ENCODE peak calls at places on chromosome 1, in ten cellular contexts. E is cardiac muscle cell; G is epithelial cell of esophagus; U is CD8-positive, alpha-beta memory T cell; Y is T follicular helper cell; L is activated naive CD4-positive, alpha-beta T cell treated with Interleukin-2 at 50 U/mL for 16 hours; C is Caki2; F is cardiac fibroblast; Q is RPMI8226; I is CD8-positive, alpha-beta T cell. T is an unnamed sample.

GRCh38 chr1:208933984-208934525 is 649.5 kb upstream of the CAMK1G start:
- DNase-seq in E (no peak), G (no peak), U (no peak), Y (no peak), L (no peak), C (no peak), F (no peak), Q (no peak), I (no peak), T (no peak)

GRCh38 chr1:75208862-75209261 is 74.7 kb downstream of the LHX8 start:
- DNase-seq in E (no peak), G (peak; percentile 4), U (no peak), Y (no peak), L (no peak), C (no peak), F (no peak), Q (no peak), I (no peak), T (no peak)

GRCh38 chr1:174982971-174983689 is 16.6 kb upstream of the CACYBP start:
- DNase-seq in E (peak; percentile 47), G (peak; percentile 64), U (peak; percentile 29), Y (no peak), L (no peak), C (peak; percentile 30), F (peak; percentile 77), Q (peak; percentile 70), I (no peak), T (no peak)

GRCh38 chr1:38179423-38179822 is 132.8 kb upstream of the POU3F1 start:
- DNase-seq in E (no peak), G (no peak), U (no peak), Y (no peak), L (no peak), C (no peak), F (no peak), Q (no peak), I (no peak), T (no peak)

GRCh38 chr1:204520834-204521709 is 4.9 kb downstream of the MDM4 start:
- DNase-seq in E (no peak), G (peak; percentile 51), U (peak; percentile 33), Y (peak; percentile 58), L (peak; percentile 51), C (peak; percentile 91), F (peak; percentile 80), Q (peak; percentile 96), I (peak; percentile 30), T (peak; percentile 71)

GRCh38 chr1:66415326-66415725 is 118.6 kb upstream of the SGIP1 start:
- DNase-seq in E (no peak), G (no peak), U (no peak), Y (no peak), L (no peak), C (no peak), F (no peak), Q (no peak), I (no peak), T (no peak)

GRCh38 chr1:228294717-228295116 is 86.9 kb downstream of the OBSCN start:
- DNase-seq in E (no peak), G (no peak), U (no peak), Y (no peak), L (no peak), C (no peak), F (no peak), Q (no peak), I (no peak), T (no peak)

GRCh38 chr1:229286099-229286766 is 15.3 kb downstream of the RAB4A start:
- DNase-seq in E (no peak), G (peak; percentile 32), U (no peak), Y (no peak), L (no peak), C (no peak), F (peak; percentile 18), Q (no peak), I (no peak), T (no peak)

GRCh38 chr1:151721788-151722510 is 627 bp downstream of the RIIAD1 start:
- DNase-seq in E (no peak), G (peak; percentile 25), U (no peak), Y (no peak), L (no peak), C (no peak), F (no peak), Q (no peak), I (no peak), T (no peak)

GRCh38 chr1:5961601-5962000 is 30.6 kb downstream of the NPHP4 start:
- DNase-seq in E (no peak), G (no peak), U (no peak), Y (no peak), L (no peak), C (no peak), F (no peak), Q (no peak), I (no peak), T (no peak)

GRCh38 chr1:162554258-162554657 is 7.3 kb upstream of the UAP1 start:
- DNase-seq in E (no peak), G (peak; percentile 24), U (no peak), Y (no peak), L (no peak), C (no peak), F (peak; percentile 82), Q (no peak), I (no peak), T (no peak)

GRCh38 chr1:203776636-203777035 is 11.7 kb downstream of the LAX1 start:
- DNase-seq in E (peak; percentile 29), G (peak; percentile 43), U (no peak), Y (no peak), L (no peak), C (no peak), F (no peak), Q (no peak), I (no peak), T (no peak)

T was measured in activated CD4-positive, alpha-beta memory T cell treated with anti-CD3 and anti-CD28 coated beads, Interleukin-2, amount 10 ng/mL, durations not matched to agents 7 days and 5 days.